ENCODE peak calls at places on chromosomes 4 and X, in ten cellular contexts. One of them, this sample, is unnamed.

GRCh38 chr4:168880811-168881595 is 129.1 kb downstream of the CBR4 start:
- DNase-seq in tibial artery: no peak
- DNase-seq in coronary artery: no peak
- DNase-seq in suprapubic skin: no peak
- DNase-seq in thoracic aorta: no peak
- DNase-seq in PC-3: no peak
- DNase-seq in neural progenitor cell: no peak
- DNase-seq in adrenal gland: no peak
- DNase-seq in mucosa of descending colon: no peak
- DNase-seq in fibroblast of pulmonary artery: no peak
- DNase-seq in this sample: no peak

GRCh38 chr4:8348071-8348470 is 78.5 kb downstream of the HTRA3 start:
- DNase-seq in mucosa of descending colon: no peak
- DNase-seq in thoracic aorta: no peak
- DNase-seq in neural progenitor cell: no peak
- DNase-seq in adrenal gland: no peak
- DNase-seq in fibroblast of pulmonary artery: no peak
- DNase-seq in PC-3: no peak
- DNase-seq in tibial artery: peak
- DNase-seq in coronary artery: no peak
- DNase-seq in suprapubic skin: no peak
- DNase-seq in this sample: peak

GRCh38 chrX:123425904-123426303 is 241.8 kb downstream of the GRIA3 start:
- DNase-seq in neural progenitor cell: no peak
- DNase-seq in fibroblast of pulmonary artery: peak
- DNase-seq in PC-3: peak
- DNase-seq in suprapubic skin: no peak
- DNase-seq in thoracic aorta: peak
- DNase-seq in tibial artery: peak
- DNase-seq in coronary artery: no peak
- DNase-seq in mucosa of descending colon: no peak
- DNase-seq in adrenal gland: no peak
- DNase-seq in this sample: peak

GRCh38 chr4:118278473-118279274 is 74.1 kb downstream of the PRSS12 start:
- DNase-seq in mucosa of descending colon: peak
- DNase-seq in tibial artery: peak
- DNase-seq in PC-3: peak
- DNase-seq in suprapubic skin: peak
- DNase-seq in thoracic aorta: peak
- DNase-seq in neural progenitor cell: peak
- DNase-seq in fibroblast of pulmonary artery: peak
- DNase-seq in adrenal gland: peak
- DNase-seq in coronary artery: peak
- DNase-seq in this sample: peak

GRCh38 chrX:109624641-109625311 is at the start of gene KCNE5:
- DNase-seq in fibroblast of pulmonary artery: no peak
- DNase-seq in thoracic aorta: no peak
- DNase-seq in mucosa of descending colon: no peak
- DNase-seq in tibial artery: no peak
- DNase-seq in neural progenitor cell: peak
- DNase-seq in PC-3: no peak
- DNase-seq in coronary artery: no peak
- DNase-seq in suprapubic skin: no peak
- DNase-seq in adrenal gland: no peak
- DNase-seq in this sample: no peak

GRCh38 chr4:39626261-39626660 is 12.4 kb downstream of the SMIM14 start:
- DNase-seq in coronary artery: no peak
- DNase-seq in neural progenitor cell: no peak
- DNase-seq in mucosa of descending colon: no peak
- DNase-seq in fibroblast of pulmonary artery: no peak
- DNase-seq in thoracic aorta: no peak
- DNase-seq in PC-3: no peak
- DNase-seq in tibial artery: no peak
- DNase-seq in adrenal gland: no peak
- DNase-seq in suprapubic skin: no peak
- DNase-seq in this sample: no peak

GRCh38 chr4:111628437-111628836 is 516.8 kb upstream of the FAM241A start:
- DNase-seq in coronary artery: no peak
- DNase-seq in thoracic aorta: no peak
- DNase-seq in PC-3: no peak
- DNase-seq in adrenal gland: no peak
- DNase-seq in tibial artery: no peak
- DNase-seq in fibroblast of pulmonary artery: no peak
- DNase-seq in mucosa of descending colon: no peak
- DNase-seq in suprapubic skin: no peak
- DNase-seq in neural progenitor cell: no peak
- DNase-seq in this sample: no peak

GRCh38 chrX:50108264-50108663 is 92.5 kb downstream of the AKAP4 start:
- DNase-seq in fibroblast of pulmonary artery: no peak
- DNase-seq in mucosa of descending colon: no peak
- DNase-seq in PC-3: peak
- DNase-seq in suprapubic skin: no peak
- DNase-seq in neural progenitor cell: peak
- DNase-seq in adrenal gland: no peak
- DNase-seq in tibial artery: no peak
- DNase-seq in coronary artery: no peak
- DNase-seq in thoracic aorta: no peak
- DNase-seq in this sample: no peak

GRCh38 chr4:186161138-186161537 is 30.2 kb upstream of the CYP4V2 start:
- DNase-seq in mucosa of descending colon: no peak
- DNase-seq in fibroblast of pulmonary artery: no peak
- DNase-seq in suprapubic skin: no peak
- DNase-seq in coronary artery: no peak
- DNase-seq in neural progenitor cell: no peak
- DNase-seq in adrenal gland: no peak
- DNase-seq in tibial artery: no peak
- DNase-seq in PC-3: no peak
- DNase-seq in thoracic aorta: no peak
- DNase-seq in this sample: no peak

GRCh38 chrX:9682456-9682855 is 83.2 kb downstream of the GPR143 start:
- DNase-seq in thoracic aorta: no peak
- DNase-seq in tibial artery: no peak
- DNase-seq in adrenal gland: no peak
- DNase-seq in suprapubic skin: no peak
- DNase-seq in coronary artery: no peak
- DNase-seq in PC-3: peak
- DNase-seq in mucosa of descending colon: peak
- DNase-seq in fibroblast of pulmonary artery: peak
- DNase-seq in neural progenitor cell: peak
- DNase-seq in this sample: no peak

GRCh38 chrX:109709129-109709631 is 23.9 kb downstream of the ACSL4 start:
- DNase-seq in neural progenitor cell: no peak
- DNase-seq in thoracic aorta: no peak
- DNase-seq in PC-3: peak
- DNase-seq in coronary artery: no peak
- DNase-seq in mucosa of descending colon: no peak
- DNase-seq in fibroblast of pulmonary artery: peak
- DNase-seq in tibial artery: no peak
- DNase-seq in suprapubic skin: no peak
- DNase-seq in adrenal gland: no peak
- DNase-seq in this sample: no peak

GRCh38 chrX:34778961-34779360 is 121.9 kb upstream of the TMEM47 start:
- DNase-seq in neural progenitor cell: no peak
- DNase-seq in tibial artery: no peak
- DNase-seq in mucosa of descending colon: no peak
- DNase-seq in suprapubic skin: no peak
- DNase-seq in thoracic aorta: no peak
- DNase-seq in PC-3: peak
- DNase-seq in coronary artery: no peak
- DNase-seq in adrenal gland: no peak
- DNase-seq in fibroblast of pulmonary artery: peak
- DNase-seq in this sample: no peak

GRCh38 chr4:103498161-103499070 is 221.4 kb downstream of the TACR3 start:
- DNase-seq in PC-3: peak
- DNase-seq in tibial artery: no peak
- DNase-seq in coronary artery: no peak
- DNase-seq in fibroblast of pulmonary artery: peak
- DNase-seq in neural progenitor cell: no peak
- DNase-seq in suprapubic skin: no peak
- DNase-seq in thoracic aorta: no peak
- DNase-seq in adrenal gland: no peak
- DNase-seq in mucosa of descending colon: no peak
- DNase-seq in this sample: no peak

DNA sequence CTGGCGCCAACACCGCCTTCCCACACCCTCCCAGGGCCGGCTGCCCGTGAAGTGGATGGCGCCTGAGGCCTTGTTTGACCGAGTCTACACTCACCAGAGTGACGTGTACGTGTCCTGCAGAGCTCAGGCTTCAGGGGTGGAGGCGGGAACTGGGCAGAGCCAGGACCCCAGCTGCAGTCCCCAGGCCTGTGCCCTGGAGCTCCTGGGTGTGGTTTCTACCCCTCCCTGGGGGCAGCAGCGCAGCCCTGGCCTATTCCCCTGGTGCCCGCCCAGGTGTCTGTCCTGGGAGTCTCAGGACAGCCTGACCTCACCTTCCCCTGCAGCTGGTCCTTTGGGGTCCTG is 13.1 kb downstream of the FGFR3 start:
- DNase-seq in fibroblast of pulmonary artery: no peak
- DNase-seq in PC-3: no peak
- DNase-seq in mucosa of descending colon: no peak
- DNase-seq in suprapubic skin: no peak
- DNase-seq in tibial artery: no peak
- DNase-seq in neural progenitor cell: no peak
- DNase-seq in thoracic aorta: no peak
- DNase-seq in adrenal gland: no peak
- DNase-seq in coronary artery: no peak
- DNase-seq in this sample: no peak
- H3K4me3 ChIP-seq in fibroblast of pulmonary artery: no peak
- H3K4me3 ChIP-seq in PC-3: no peak
- H3K4me3 ChIP-seq in mucosa of descending colon: no peak
- H3K4me3 ChIP-seq in suprapubic skin: no peak
- H3K4me3 ChIP-seq in tibial artery: no peak
- H3K4me3 ChIP-seq in neural progenitor cell: no peak
- H3K4me3 ChIP-seq in thoracic aorta: no peak
- H3K4me3 ChIP-seq in adrenal gland: no peak
- H3K4me3 ChIP-seq in coronary artery: no peak
- H3K4me3 ChIP-seq in this sample: no peak

GRCh38 chr4:76780781-76781697 is 116.9 kb downstream of the SOWAHB start:
- DNase-seq in adrenal gland: no peak
- DNase-seq in tibial artery: no peak
- DNase-seq in suprapubic skin: no peak
- DNase-seq in PC-3: no peak
- DNase-seq in mucosa of descending colon: no peak
- DNase-seq in neural progenitor cell: no peak
- DNase-seq in thoracic aorta: no peak
- DNase-seq in fibroblast of pulmonary artery: no peak
- DNase-seq in coronary artery: no peak
- DNase-seq in this sample: no peak

GRCh38 chr4:76782837-76783236 is 115.1 kb downstream of the SOWAHB start:
- DNase-seq in neural progenitor cell: no peak
- DNase-seq in tibial artery: no peak
- DNase-seq in mucosa of descending colon: no peak
- DNase-seq in suprapubic skin: no peak
- DNase-seq in PC-3: peak
- DNase-seq in fibroblast of pulmonary artery: peak
- DNase-seq in coronary artery: no peak
- DNase-seq in adrenal gland: no peak
- DNase-seq in thoracic aorta: no peak
- DNase-seq in this sample: no peak

GRCh38 chr4:76783836-76784235 is 114.1 kb downstream of the SOWAHB start:
- DNase-seq in suprapubic skin: no peak
- DNase-seq in tibial artery: no peak
- DNase-seq in thoracic aorta: no peak
- DNase-seq in fibroblast of pulmonary artery: no peak
- DNase-seq in adrenal gland: no peak
- DNase-seq in PC-3: no peak
- DNase-seq in neural progenitor cell: no peak
- DNase-seq in coronary artery: no peak
- DNase-seq in mucosa of descending colon: no peak
- DNase-seq in this sample: no peak

GRCh38 chr4:76781698-76782595 is 116.0 kb downstream of the SOWAHB start:
- DNase-seq in mucosa of descending colon: no peak
- DNase-seq in suprapubic skin: no peak
- DNase-seq in neural progenitor cell: no peak
- DNase-seq in PC-3: peak
- DNase-seq in tibial artery: no peak
- DNase-seq in adrenal gland: no peak
- DNase-seq in thoracic aorta: no peak
- DNase-seq in coronary artery: no peak
- DNase-seq in fibroblast of pulmonary artery: peak
- DNase-seq in this sample: no peak

GRCh38 chr4:76784237-76784636 is 113.7 kb downstream of the SOWAHB start:
- DNase-seq in suprapubic skin: no peak
- DNase-seq in mucosa of descending colon: peak
- DNase-seq in adrenal gland: no peak
- DNase-seq in tibial artery: no peak
- DNase-seq in PC-3: no peak
- DNase-seq in neural progenitor cell: peak
- DNase-seq in fibroblast of pulmonary artery: no peak
- DNase-seq in coronary artery: no peak
- DNase-seq in thoracic aorta: no peak
- DNase-seq in this sample: no peak
- TF ChIP-seq CTCF in suprapubic skin: no peak
- TF ChIP-seq CTCF in mucosa of descending colon: no peak
- TF ChIP-seq CTCF in adrenal gland: no peak
- TF ChIP-seq CTCF in tibial artery: no peak
- TF ChIP-seq CTCF in PC-3: peak
- TF ChIP-seq CTCF in neural progenitor cell: peak
- TF ChIP-seq CTCF in fibroblast of pulmonary artery: peak
- TF ChIP-seq CTCF in coronary artery: no peak
- TF ChIP-seq CTCF in thoracic aorta: no peak
- TF ChIP-seq CTCF in this sample: no peak

DNA sequence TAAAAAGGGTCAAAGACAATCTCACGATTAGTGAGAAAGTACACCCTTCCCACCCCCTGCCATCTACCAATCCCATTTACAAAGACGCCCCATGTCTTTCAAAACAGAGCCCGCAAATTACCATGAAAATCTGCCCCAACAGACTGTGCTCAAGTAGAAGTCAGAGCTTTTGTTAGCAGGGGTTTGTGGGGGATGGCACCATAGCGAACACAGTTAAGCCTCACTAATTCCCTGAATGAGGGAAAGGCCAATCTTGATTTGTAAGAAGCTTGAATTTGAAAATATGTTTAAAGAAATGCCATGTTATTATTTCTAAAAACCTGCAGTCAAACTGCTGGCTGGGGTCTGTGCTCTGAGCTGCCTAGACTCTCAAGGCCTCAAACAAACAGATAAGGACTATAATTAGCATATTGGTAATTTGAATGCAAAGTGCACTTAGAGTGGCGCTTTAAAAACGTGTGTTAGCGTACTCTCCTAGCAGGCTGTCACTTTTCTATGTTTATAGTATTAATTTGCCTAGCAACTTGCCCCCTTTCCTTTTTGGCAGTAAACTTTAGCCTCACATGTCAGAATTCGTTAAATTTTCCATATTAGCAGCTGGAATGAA is 9.4 kb upstream of the PAK3 start:
- DNase-seq in adrenal gland: no peak
- DNase-seq in coronary artery: no peak
- DNase-seq in tibial artery: no peak
- DNase-seq in thoracic aorta: no peak
- DNase-seq in neural progenitor cell: peak
- DNase-seq in suprapubic skin: no peak
- DNase-seq in mucosa of descending colon: no peak
- DNase-seq in fibroblast of pulmonary artery: no peak
- DNase-seq in PC-3: no peak
- DNase-seq in this sample: no peak
- H3K4me3 ChIP-seq in adrenal gland: no peak
- H3K4me3 ChIP-seq in coronary artery: no peak
- H3K4me3 ChIP-seq in tibial artery: no peak
- H3K4me3 ChIP-seq in thoracic aorta: no peak
- H3K4me3 ChIP-seq in neural progenitor cell: peak
- H3K4me3 ChIP-seq in suprapubic skin: no peak
- H3K4me3 ChIP-seq in mucosa of descending colon: no peak
- H3K4me3 ChIP-seq in fibroblast of pulmonary artery: no peak
- H3K4me3 ChIP-seq in PC-3: no peak
- H3K4me3 ChIP-seq in this sample: no peak

GRCh38 chrX:93538575-93538974 is 134.8 kb downstream of the NAP1L3 start:
- DNase-seq in fibroblast of pulmonary artery: no peak
- DNase-seq in tibial artery: no peak
- DNase-seq in neural progenitor cell: no peak
- DNase-seq in suprapubic skin: no peak
- DNase-seq in PC-3: peak
- DNase-seq in mucosa of descending colon: no peak
- DNase-seq in coronary artery: no peak
- DNase-seq in thoracic aorta: no peak
- DNase-seq in adrenal gland: no peak
- DNase-seq in this sample: no peak
- TF ChIP-seq CTCF in fibroblast of pulmonary artery: no peak
- TF ChIP-seq CTCF in tibial artery: peak
- TF ChIP-seq CTCF in neural progenitor cell: peak
- TF ChIP-seq CTCF in suprapubic skin: no peak
- TF ChIP-seq CTCF in PC-3: peak
- TF ChIP-seq CTCF in mucosa of descending colon: no peak
- TF ChIP-seq CTCF in coronary artery: no peak
- TF ChIP-seq CTCF in thoracic aorta: no peak
- TF ChIP-seq CTCF in adrenal gland: peak
- TF ChIP-seq CTCF in this sample: no peak

This sample was measured in lower leg skin.